ENCODE peak calls at places on chromosome 2, in nine cellular contexts. M, X, C, D, S, F, H, N and Q are unnamed samples.

GRCh38 chr2:46828491-46829239 is 86.9 kb downstream of the MCFD2 start:
- DNase-seq in M (no peak), X (no peak), C (no peak), D (no peak), S (no peak), F (no peak), H (no peak), N (no peak), Q (no peak)

GRCh38 chr2:241865957-241866858 is 3.3 kb upstream of the RTP5 start:
- DNase-seq in M (peak; percentile 43), X (no peak), C (no peak), D (no peak), S (no peak), F (no peak), H (no peak), N (no peak), Q (peak; percentile 12)

GRCh38 chr2:223113161-223113560 is 61.2 kb downstream of the KCNE4 start:
- DNase-seq in M (no peak), X (no peak), C (no peak), D (no peak), S (no peak), F (no peak), H (no peak), N (no peak), Q (no peak)

GRCh38 chr2:161138429-161138828 is 21.8 kb upstream of the TANK start:
- DNase-seq in M (no peak), X (no peak), C (no peak), D (no peak), S (no peak), F (no peak), H (no peak), N (no peak), Q (no peak)

GRCh38 chr2:96408631-96409542 is 73.3 kb downstream of the NCAPH start:
- DNase-seq in M (peak; percentile 52), X (no peak), C (no peak), D (no peak), S (peak; percentile 32), F (no peak), H (peak; percentile 25), N (no peak), Q (no peak)

GRCh38 chr2:10844083-10844482 is 31.5 kb upstream of the PDIA6 start:
- DNase-seq in M (peak; percentile 49), X (no peak), C (peak; percentile 77), D (peak; percentile 94), S (peak; percentile 94), F (no peak), H (no peak), N (no peak), Q (peak; percentile 93)

GRCh38 chr2:181456660-181457120 is 496 bp upstream of the ITGA4 start:
- DNase-seq in M (peak; percentile 58), X (no peak), C (peak; percentile 47), D (peak; percentile 68), S (peak; percentile 31), F (no peak), H (no peak), N (peak; percentile 97), Q (peak; percentile 30)

GRCh38 chr2:28155071-28155470 is 237.6 kb upstream of the FOSL2 start:
- DNase-seq in M (no peak), X (no peak), C (no peak), D (no peak), S (no peak), F (no peak), H (no peak), N (no peak), Q (no peak)

GRCh38 chr2:241009601-241010530 is 11.4 kb downstream of the SNED1 start:
- DNase-seq in M (peak; percentile 93), X (no peak), C (peak; percentile 62), D (peak; percentile 75), S (peak; percentile 77), F (peak; percentile 15), H (no peak), N (peak; percentile 80), Q (peak; percentile 63)

GRCh38 chr2:178074123-178075005 is 1.8 kb upstream of the PDE11A start:
- DNase-seq in M (no peak), X (no peak), C (no peak), D (no peak), S (no peak), F (no peak), H (no peak), N (no peak), Q (no peak)

GRCh38 chr2:207225773-207226172 is 60.0 kb upstream of the KLF7 start:
- DNase-seq in M (no peak), X (no peak), C (no peak), D (no peak), S (no peak), F (no peak), H (no peak), N (no peak), Q (no peak)

GRCh38 chr2:205407984-205408383 is 274.3 kb upstream of the NRP2 start:
- DNase-seq in M (peak; percentile 78), X (no peak), C (no peak), D (no peak), S (no peak), F (peak; percentile 75), H (no peak), N (no peak), Q (no peak)

GRCh38 chr2:48433682-48434081 is 96.3 kb upstream of the STON1 start:
- DNase-seq in M (peak; percentile 60), X (no peak), C (no peak), D (no peak), S (peak; percentile 66), F (no peak), H (no peak), N (no peak), Q (peak; percentile 50)

GRCh38 chr2:134406311-134406710 is 152.4 kb downstream of the MGAT5 start:
- DNase-seq in M (no peak), X (no peak), C (no peak), D (no peak), S (no peak), F (no peak), H (no peak), N (no peak), Q (no peak)

GRCh38 chr2:12164689-12165088 is 418.3 kb downstream of the LPIN1 start:
- DNase-seq in M (no peak), X (no peak), C (no peak), D (no peak), S (no peak), F (no peak), H (no peak), N (no peak), Q (no peak)

GRCh38 chr2:181741756-181742155 is 61.4 kb upstream of the NEUROD1 start:
- DNase-seq in M (peak; percentile 25), X (no peak), C (no peak), D (no peak), S (no peak), F (peak; percentile 3), H (no peak), N (no peak), Q (no peak)

GRCh38 chr2:224931956-224932355 is 110.3 kb downstream of the DOCK10 start:
- DNase-seq in M (no peak), X (no peak), C (no peak), D (no peak), S (no peak), F (no peak), H (no peak), N (no peak), Q (no peak)

GRCh38 chr2:63488118-63488713 is 100.1 kb downstream of the WDPCP start:
- DNase-seq in M (peak; percentile 73), X (peak; percentile 15), C (no peak), D (no peak), S (peak; percentile 23), F (no peak), H (no peak), N (no peak), Q (no peak)

GRCh38 chr2:25165992-25166618 is 2.3 kb downstream of the POMC start:
- DNase-seq in M (no peak), X (peak; percentile 35), C (peak; percentile 77), D (peak; percentile 37), S (peak; percentile 26), F (no peak), H (no peak), N (peak; percentile 92), Q (no peak)

GRCh38 chr2:165293439-165294420 is 54.5 kb downstream of the SCN2A start:
- DNase-seq in M (peak; percentile 96), X (peak; percentile 79), C (no peak), D (no peak), S (peak; percentile 38), F (peak; percentile 73), H (no peak), N (no peak), Q (no peak)

DNA sequence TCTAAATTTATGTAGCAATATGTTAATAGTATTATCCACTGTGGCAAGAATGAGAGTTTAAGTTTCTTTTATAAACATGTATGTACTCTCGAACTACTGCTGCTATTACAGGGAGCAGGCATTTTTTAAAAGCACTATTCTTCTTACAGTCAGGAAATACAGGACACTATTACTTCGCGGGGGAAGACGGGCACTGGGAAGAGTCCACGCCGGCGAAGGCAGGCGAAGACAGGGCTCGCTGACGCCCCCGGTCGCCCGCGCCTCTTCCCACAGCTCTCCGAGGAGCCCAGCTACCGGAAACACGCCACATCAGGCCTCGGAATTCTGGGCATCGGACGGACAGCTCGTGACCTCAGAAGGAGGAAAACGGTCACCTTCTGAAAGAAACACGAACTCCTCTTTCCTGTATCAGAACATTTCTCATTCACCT is 90.2 kb downstream of the FAM161A start:
- DNase-seq in M (peak; percentile 89), X (peak; percentile 85), C (peak; percentile 85), D (peak; percentile 94), S (peak; percentile 84), F (peak; percentile 62), H (no peak), N (peak; percentile 89), Q (peak; percentile 85)
- TF ChIP-seq CTCF in M (peak; percentile 43), X (no peak), C (no peak), D (peak; percentile 7), S (peak; percentile 15), F (peak; percentile 33), H (no peak), N (no peak), Q (no peak)

GRCh38 chr2:191169456-191170300 is 18.9 kb upstream of the STAT4 start:
- DNase-seq in M (no peak), X (no peak), C (no peak), D (no peak), S (no peak), F (no peak), H (no peak), N (no peak), Q (no peak)
- H3K4me3 ChIP-seq in M (no peak overlapping the region), X (no peak overlapping the region), C (no peak overlapping the region), D (no peak overlapping the region), S (no peak overlapping the region), F (no peak overlapping the region), H (no peak overlapping the region), N (no peak overlapping the region), Q (no peak overlapping the region)

DNA sequence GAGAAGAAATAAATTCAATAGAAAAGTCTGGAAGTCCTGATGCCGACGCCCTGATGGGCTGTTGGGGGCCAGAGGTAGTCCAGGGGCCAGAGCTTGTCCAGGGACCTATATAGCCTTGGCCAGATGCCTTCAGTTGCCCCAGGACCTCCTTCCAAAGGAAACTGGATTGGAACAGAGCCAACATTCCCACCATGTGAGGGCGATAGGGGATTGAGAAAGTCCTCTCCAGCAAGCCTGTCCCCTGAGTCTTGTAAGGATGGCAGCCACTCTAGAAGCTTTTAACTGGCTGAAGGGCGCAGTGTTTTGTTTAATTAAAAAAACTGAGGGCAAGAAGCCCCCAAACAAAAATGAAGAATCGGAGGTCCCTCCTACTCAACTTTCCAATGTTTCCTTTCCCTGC is 54.9 kb upstream of the CDCA7 start:
- DNase-seq in M (no peak), X (no peak), C (no peak), D (no peak), S (no peak), F (no peak), H (no peak), N (no peak), Q (no peak)
- TF ChIP-seq CTCF in M (no peak), X (no peak), C (no peak), D (no peak), S (no peak), F (no peak), H (no peak), N (no peak), Q (no peak)

GRCh38 chr2:98464772-98465310 is 20.2 kb downstream of the INPP4A start:
- DNase-seq in M (no peak), X (no peak), C (peak; percentile 34), D (peak; percentile 61), S (peak; percentile 36), F (no peak), H (no peak), N (no peak), Q (no peak)
- H3K4me3 ChIP-seq in M (no peak overlapping the region), X (no peak overlapping the region), C (no peak overlapping the region), D (no peak overlapping the region), S (no peak overlapping the region), F (no peak overlapping the region), H (peak overlapping the region; percentile 5), N (no peak overlapping the region), Q (no peak overlapping the region)